ENCODE peak calls at places on chromosomes 7 and 10, in six cellular contexts. R is stomach, W is cardiac muscle cell, G is astrocyte of the spinal cord, Q is mesothelial cell of epicardium, T is heart right ventricle. I is an unnamed sample.

GRCh38 chr7:158315881-158316280 is 271.7 kb downstream of the PTPRN2 start:
- DNase-seq in R (no peak), W (no peak), G (no peak), Q (no peak), T (no peak), I (no peak)

GRCh38 chr7:74269757-74270277 is 15.6 kb upstream of the RFC2 start:
- DNase-seq in R (peak), W (peak), G (peak), Q (no peak), T (no peak), I (peak)

GRCh38 chr7:140348161-140348849 is 50.0 kb downstream of the SLC37A3 start:
- DNase-seq in R (no peak), W (no peak), G (peak), Q (no peak), T (no peak), I (no peak)

GRCh38 chr7:6481445-6481844 is 33.7 kb upstream of the DAGLB start:
- DNase-seq in R (no peak), W (no peak), G (no peak), Q (no peak), T (no peak), I (no peak)

GRCh38 chr10:75470901-75471300 is 39.5 kb downstream of the LRMDA start:
- DNase-seq in R (no peak), W (no peak), G (no peak), Q (no peak), T (no peak), I (no peak)

GRCh38 chr10:62640386-62640785 is 164.1 kb upstream of the ADO start:
- DNase-seq in R (no peak), W (no peak), G (no peak), Q (no peak), T (no peak), I (no peak)

GRCh38 chr7:150453186-150453585 is 2.8 kb downstream of the GIMAP8 start:
- DNase-seq in R (no peak), W (no peak), G (no peak), Q (no peak), T (no peak), I (no peak)

GRCh38 chr7:128783143-128783799 is 7.7 kb upstream of the OPN1SW start:
- DNase-seq in R (peak), W (peak), G (peak), Q (peak), T (peak), I (peak)

GRCh38 chr10:109933984-109934565 is 10.8 kb upstream of the XPNPEP1 start:
- DNase-seq in R (no peak), W (no peak), G (peak), Q (no peak), T (no peak), I (no peak)

GRCh38 chr7:43602271-43602670 is 19.4 kb downstream of the STK17A start:
- DNase-seq in R (no peak), W (no peak), G (no peak), Q (no peak), T (no peak), I (no peak)

GRCh38 chr7:46982928-46983327 is 599.0 kb downstream of the TNS3 start:
- DNase-seq in R (no peak), W (no peak), G (peak), Q (no peak), T (no peak), I (no peak)

GRCh38 chr7:117772416-117772815 is 100.8 kb downstream of the CTTNBP2 start:
- DNase-seq in R (no peak), W (no peak), G (no peak), Q (no peak), T (no peak), I (no peak)

GRCh38 chr7:108441392-108441955 is 14.8 kb downstream of the NRCAM start:
- DNase-seq in R (no peak), W (no peak), G (no peak), Q (no peak), T (no peak), I (no peak)

GRCh38 chr10:113630929-113631533 is 32.8 kb downstream of the NRAP start:
- DNase-seq in R (no peak), W (no peak), G (no peak), Q (no peak), T (no peak), I (no peak)
- TF ChIP-seq CTCF in R (no peak), W (no peak), G (no peak), Q (no peak), T (no peak), I (no peak)

GRCh38 chr10:111344804-111345203 is 268.0 kb downstream of the ADRA2A start:
- DNase-seq in R (no peak), W (peak), G (no peak), Q (no peak), T (no peak), I (no peak)
- TF ChIP-seq CTCF in R (no peak), W (no peak), G (no peak), Q (no peak), T (peak), I (no peak)

GRCh38 chr7:1144269-1144771 is 15.7 kb downstream of the ZFAND2A start:
- DNase-seq in R (peak), W (no peak), G (peak), Q (no peak), T (peak), I (no peak)
- TF ChIP-seq CTCF in R (peak), W (no peak), G (peak), Q (no peak), T (peak), I (peak)

DNA sequence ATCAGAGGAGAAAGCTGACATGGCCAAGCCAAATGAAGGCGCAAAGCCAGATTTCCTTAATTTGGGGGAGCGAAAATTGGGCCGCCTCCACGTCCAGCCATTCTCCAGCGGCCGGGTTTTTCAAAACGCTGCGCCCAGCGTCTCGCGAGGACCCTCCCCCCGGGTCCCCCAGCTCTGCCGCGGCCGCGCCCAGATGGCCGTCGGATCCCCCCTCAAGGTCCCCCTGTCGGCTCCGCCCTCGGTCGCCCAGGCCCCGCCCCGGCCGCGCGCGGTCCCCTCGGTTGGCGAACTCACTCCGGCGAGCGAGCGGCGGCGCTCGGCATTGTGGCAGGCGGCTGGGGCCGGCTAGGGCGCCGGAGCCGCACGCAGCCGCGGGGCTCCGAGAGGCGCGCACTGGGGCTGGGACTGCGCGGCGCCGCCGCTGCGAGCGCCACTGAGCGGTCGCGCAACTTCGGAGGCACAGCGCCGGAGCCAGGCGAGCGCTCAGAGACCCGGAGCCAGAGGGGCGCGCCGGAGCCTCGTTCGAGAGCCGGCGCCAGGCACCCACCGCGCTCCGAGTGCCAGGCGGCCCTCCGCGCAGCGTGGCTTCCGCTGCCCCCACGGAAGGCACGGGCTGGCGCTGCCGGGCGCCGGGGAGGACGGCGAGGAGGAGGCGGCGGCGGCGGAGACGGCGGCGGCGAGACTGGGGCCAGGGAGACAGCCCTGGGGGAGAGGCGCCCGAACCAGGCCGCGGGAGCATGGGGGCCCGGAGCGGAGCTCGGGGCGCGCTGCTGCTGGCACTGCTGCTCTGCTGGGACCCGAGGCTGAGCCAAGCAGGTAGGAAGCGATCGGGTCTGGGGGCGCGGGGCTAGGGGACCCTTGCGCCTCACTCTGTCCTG is at the start of gene UNC5B:
- DNase-seq in R (peak), W (peak), G (peak), Q (peak), T (peak), I (peak)
- TF ChIP-seq CTCF in R (peak), W (peak), G (peak), Q (no peak), T (peak), I (no peak)

I was measured in nephron progenitor cell.